ENCODE peak calls at places on chromosome 13, in four cellular contexts. One of them, this sample, is unnamed.

GRCh38 chr13:34733720-34734119 is 208.3 kb upstream of the NBEA start:
- DNase-seq in HepG2: no peak
- DNase-seq in H1: no peak
- DNase-seq in GM12878: no peak
- DNase-seq in this sample: no peak

GRCh38 chr13:102846261-102847015 is 606 bp downstream of the ERCC5 start:
- DNase-seq in HepG2: peak
- DNase-seq in H1: no peak
- DNase-seq in GM12878: no peak
- DNase-seq in this sample: peak

GRCh38 chr13:73647417-73647816 is 486.8 kb downstream of the KLF12 start:
- DNase-seq in GM12878: no peak
- DNase-seq in HepG2: no peak
- DNase-seq in H1: no peak
- DNase-seq in this sample: no peak

GRCh38 chr13:32897296-32897695 is 118.9 kb upstream of the KL start:
- DNase-seq in H1: no peak
- DNase-seq in HepG2: no peak
- DNase-seq in GM12878: no peak
- DNase-seq in this sample: no peak

GRCh38 chr13:98846991-98847390 is 94.5 kb upstream of the SLC15A1 start:
- DNase-seq in GM12878: no peak
- DNase-seq in H1: no peak
- DNase-seq in HepG2: no peak
- DNase-seq in this sample: no peak

GRCh38 chr13:102817907-102818306 is 19.0 kb downstream of the BIVM start:
- DNase-seq in GM12878: no peak
- DNase-seq in HepG2: no peak
- DNase-seq in H1: no peak
- DNase-seq in this sample: no peak

GRCh38 chr13:22915442-22916082 is 265.2 kb upstream of the SGCG start:
- DNase-seq in GM12878: no peak
- DNase-seq in H1: peak
- DNase-seq in HepG2: no peak
- DNase-seq in this sample: peak

GRCh38 chr13:39012608-39013007 is 22.0 kb upstream of the STOML3 start:
- DNase-seq in GM12878: no peak
- DNase-seq in H1: peak
- DNase-seq in HepG2: no peak
- DNase-seq in this sample: peak

GRCh38 chr13:41835871-41836270 is 125.0 kb downstream of the VWA8 start:
- DNase-seq in HepG2: no peak
- DNase-seq in GM12878: no peak
- DNase-seq in H1: no peak
- DNase-seq in this sample: peak

GRCh38 chr13:64684108-64684507 is 2546.0 kb downstream of the PCDH9 start:
- DNase-seq in GM12878: no peak
- DNase-seq in H1: no peak
- DNase-seq in HepG2: no peak
- DNase-seq in this sample: no peak

GRCh38 chr13:64684685-64685431 is 2545.3 kb downstream of the PCDH9 start:
- DNase-seq in HepG2: no peak
- DNase-seq in H1: no peak
- DNase-seq in GM12878: no peak
- DNase-seq in this sample: no peak

GRCh38 chr13:64688893-64689677 is 2541.1 kb downstream of the PCDH9 start:
- DNase-seq in GM12878: no peak
- DNase-seq in HepG2: no peak
- DNase-seq in H1: no peak
- DNase-seq in this sample: no peak
- TF ChIP-seq YY1 in GM12878: no peak
- TF ChIP-seq YY1 in HepG2: no peak
- TF ChIP-seq YY1 in H1: no peak
- TF ChIP-seq YY1 in this sample: no peak

DNA sequence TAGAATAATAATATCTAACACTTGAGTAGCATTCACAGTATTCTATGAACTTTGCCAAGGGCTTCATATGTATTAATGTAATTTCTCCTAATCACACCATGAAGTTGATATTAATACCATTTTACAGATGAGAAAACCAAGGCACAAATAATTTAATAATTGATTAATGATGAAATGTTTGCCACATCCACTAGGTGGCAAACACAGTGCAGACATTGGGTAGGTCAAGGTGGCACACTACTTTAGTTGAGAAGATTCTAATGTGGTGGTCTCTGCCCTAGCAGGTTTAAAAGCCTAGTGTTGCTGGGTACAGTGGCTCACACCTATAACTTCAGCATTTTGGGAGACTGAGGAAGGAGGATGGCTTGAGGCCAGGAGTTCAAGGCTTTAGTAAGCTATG is 412.4 kb downstream of the SUCLA2 start:
- DNase-seq in H1: no peak
- DNase-seq in HepG2: no peak
- DNase-seq in GM12878: no peak
- DNase-seq in this sample: no peak
- TF ChIP-seq MAX in H1: no peak
- TF ChIP-seq MAX in HepG2: no peak
- TF ChIP-seq MAX in GM12878: no peak
- TF ChIP-seq MAX in this sample: no peak

DNA sequence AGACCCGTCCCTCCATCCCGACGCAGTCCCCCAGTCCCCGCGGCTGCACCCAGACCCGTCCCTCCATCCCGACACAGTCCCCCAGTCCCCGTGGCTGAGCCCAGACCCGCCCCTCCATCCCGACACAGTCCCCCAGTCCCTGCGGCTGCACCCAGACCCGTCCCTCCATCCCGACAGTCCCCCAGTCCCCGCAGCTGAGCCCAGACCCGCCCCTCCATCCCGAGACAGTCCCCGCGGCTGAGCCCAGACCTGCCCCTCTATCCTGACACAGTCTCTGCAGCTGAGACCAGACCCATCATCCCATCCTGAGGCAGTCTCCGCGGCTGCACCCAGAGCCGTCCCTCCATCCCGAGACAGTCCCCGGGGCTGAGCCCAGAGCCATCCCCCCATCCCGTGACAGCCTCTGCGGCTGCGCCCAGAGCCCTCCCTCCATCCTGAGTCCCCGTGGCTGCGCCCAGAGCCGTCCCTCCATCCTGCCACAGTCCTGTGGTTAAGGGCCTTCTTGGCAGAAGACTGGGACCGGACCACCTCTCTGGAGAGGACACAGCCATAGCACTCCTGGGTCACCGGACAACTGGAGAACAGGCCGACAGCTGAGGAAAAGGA is 28.8 kb upstream of the TMEM255B start:
- DNase-seq in H1: no peak
- DNase-seq in GM12878: no peak
- DNase-seq in HepG2: no peak
- DNase-seq in this sample: no peak
- TF ChIP-seq YY1 in H1: no peak
- TF ChIP-seq YY1 in GM12878: no peak
- TF ChIP-seq YY1 in HepG2: no peak
- TF ChIP-seq YY1 in this sample: no peak

DNA sequence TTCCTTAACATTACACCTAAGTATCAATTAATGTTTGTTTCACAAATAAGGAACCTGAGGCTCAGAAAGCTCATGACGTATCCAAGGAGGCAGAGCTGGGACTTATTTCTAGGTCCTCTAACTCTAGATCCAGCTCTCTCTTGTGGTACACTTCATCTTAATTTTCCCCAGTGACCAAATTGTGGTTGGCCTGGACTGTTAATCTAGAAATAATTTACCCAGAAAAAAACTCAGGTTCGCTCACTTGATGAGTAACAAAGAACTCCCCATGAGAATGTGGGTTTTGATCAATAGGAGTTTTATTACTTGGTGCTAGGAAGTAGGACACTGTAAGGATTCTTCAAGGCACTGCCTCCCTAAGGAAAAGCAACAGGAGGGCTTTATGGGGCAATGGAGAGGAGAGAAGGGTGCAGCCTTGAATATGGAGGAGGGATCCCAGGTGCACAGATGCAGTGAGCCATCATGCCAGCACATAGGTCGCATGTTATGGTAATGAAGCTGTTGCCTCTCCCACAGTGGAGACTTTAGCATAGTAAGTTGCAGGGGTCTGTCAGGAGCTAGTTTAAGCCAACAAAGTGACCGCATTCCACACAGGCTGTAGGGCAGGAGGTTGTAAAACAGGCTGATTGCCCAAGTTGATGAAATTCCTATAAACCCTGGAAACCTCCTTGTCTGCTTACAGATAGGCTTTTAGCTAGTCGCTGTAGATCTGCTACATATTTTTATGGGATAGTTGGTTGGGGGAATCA is 14.7 kb downstream of the RAP2A start:
- DNase-seq in HepG2: no peak
- DNase-seq in H1: no peak
- DNase-seq in GM12878: peak
- DNase-seq in this sample: no peak
- TF ChIP-seq MAX in HepG2: no peak
- TF ChIP-seq MAX in H1: no peak
- TF ChIP-seq MAX in GM12878: no peak
- TF ChIP-seq MAX in this sample: no peak

DNA sequence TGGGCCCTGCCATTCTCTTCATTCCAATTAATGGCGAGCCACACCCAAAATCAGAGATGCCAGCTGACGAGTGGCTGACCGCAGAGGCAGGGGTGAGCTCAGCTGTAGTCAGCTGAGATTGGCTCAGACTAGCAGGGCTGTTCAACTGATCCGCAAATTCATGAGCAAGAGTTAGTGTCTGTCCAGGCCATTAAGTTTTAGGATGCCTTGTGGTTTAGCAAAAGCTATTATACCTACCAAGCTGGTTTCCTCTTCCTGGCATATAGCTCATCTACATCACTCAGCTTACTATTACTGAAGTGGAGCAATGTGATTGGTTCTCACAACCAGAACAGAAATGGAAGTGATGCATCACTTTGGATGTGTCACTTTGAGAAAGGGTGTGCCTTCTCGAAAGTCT is 148.7 kb downstream of the NALCN start:
- DNase-seq in GM12878: no peak
- DNase-seq in HepG2: no peak
- DNase-seq in H1: no peak
- DNase-seq in this sample: no peak
- TF ChIP-seq YY1 in GM12878: no peak
- TF ChIP-seq YY1 in HepG2: no peak
- TF ChIP-seq YY1 in H1: no peak
- TF ChIP-seq YY1 in this sample: no peak

This sample was measured in SK-N-SH.